ENCODE peak calls at places on chromosomes 2 and 18, in four cellular contexts. Y, H, E and S are unnamed samples. For H4K20me1, the result is how much of the 10 kb centered on the place peaks cover.

GRCh38 chr18:27985800-27986199 is 191.1 kb downstream of the CDH2 start:
- DNase-seq in E (no peak), H (no peak), Y (no peak), S (no peak)

GRCh38 chr2:209416913-209417312 is 6.9 kb upstream of the MAP2 start:
- DNase-seq in H (no peak), E (no peak), Y (no peak), S (no peak)

GRCh38 chr2:37454851-37455762 is 110.7 kb downstream of the QPCT start:
- DNase-seq in H (peak), E (no peak), Y (no peak), S (peak)

GRCh38 chr2:69946351-69947077 is 14.9 kb downstream of the ASPRV1 start:
- DNase-seq in E (no peak), Y (peak), H (peak), S (peak)

GRCh38 chr2:43044093-43044614 is 182.3 kb downstream of the ZFP36L2 start:
- DNase-seq in Y (no peak), E (no peak), H (no peak), S (no peak)

GRCh38 chr2:95122197-95122551 is 566 bp upstream of the MRPS5 start:
- DNase-seq in H (no peak), E (peak), Y (no peak), S (no peak)

GRCh38 chr2:97011977-97012569 is 25.7 kb upstream of the FAM178B start:
- DNase-seq in H (peak), E (peak), Y (peak), S (peak)

GRCh38 chr18:56756971-56757370 is 105.8 kb downstream of the WDR7 start:
- DNase-seq in Y (no peak), H (no peak), E (no peak), S (no peak)

DNA sequence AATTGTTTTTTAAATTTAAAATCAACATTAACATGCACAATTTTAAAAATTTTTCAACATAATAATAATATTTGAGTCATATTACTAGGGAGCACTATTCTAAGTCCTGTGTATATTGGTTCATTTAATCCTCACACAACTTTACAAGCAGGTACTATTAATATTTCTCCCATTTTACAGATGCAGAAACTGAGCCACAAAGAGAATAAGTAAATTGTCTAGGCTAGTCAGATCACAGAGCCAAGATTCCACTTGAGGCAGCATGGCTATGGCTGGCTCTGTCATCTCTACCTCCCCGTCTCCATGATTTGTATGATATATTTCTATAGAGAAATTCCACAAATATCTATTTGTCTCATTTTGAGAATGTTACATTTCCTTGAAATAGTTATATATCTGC is 15.1 kb downstream of the CCNT2 start:
- DNase-seq in E (no peak), H (no peak), Y (no peak), S (no peak)
- H4K20me1 ChIP-seq in E (half or more), H (under half), Y (under half), S (under half)

GRCh38 chr2:105752691-105753090 is 8.0 kb downstream of the NCK2 start:
- DNase-seq in H (no peak), Y (no peak), E (no peak), S (no peak)
- H4K20me1 ChIP-seq in H (under half), Y (under half), E (under half), S (under half)

DNA sequence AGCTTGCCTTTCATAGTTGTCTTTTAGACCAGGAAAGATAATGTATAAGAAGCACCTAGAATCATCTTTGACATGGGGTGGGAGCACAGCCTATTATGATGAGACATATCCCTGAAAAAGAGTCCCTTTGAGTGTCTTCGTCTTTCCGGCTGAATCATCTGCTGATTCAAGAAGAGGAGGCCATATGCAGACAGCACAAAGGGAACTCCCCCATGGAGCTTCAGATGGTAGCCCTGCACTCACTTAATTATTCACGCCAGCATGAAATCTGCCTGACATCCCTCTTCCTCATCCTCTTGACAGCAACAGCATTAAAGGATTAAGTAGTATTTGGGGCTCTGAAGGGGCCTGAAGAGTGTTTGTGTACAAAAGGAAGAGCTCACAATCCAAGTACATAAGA is 88.9 kb downstream of the AFF3 start:
- DNase-seq in H (no peak), E (no peak), Y (no peak), S (no peak)
- H4K20me1 ChIP-seq in H (under half), E (under half), Y (under half), S (under half)

DNA sequence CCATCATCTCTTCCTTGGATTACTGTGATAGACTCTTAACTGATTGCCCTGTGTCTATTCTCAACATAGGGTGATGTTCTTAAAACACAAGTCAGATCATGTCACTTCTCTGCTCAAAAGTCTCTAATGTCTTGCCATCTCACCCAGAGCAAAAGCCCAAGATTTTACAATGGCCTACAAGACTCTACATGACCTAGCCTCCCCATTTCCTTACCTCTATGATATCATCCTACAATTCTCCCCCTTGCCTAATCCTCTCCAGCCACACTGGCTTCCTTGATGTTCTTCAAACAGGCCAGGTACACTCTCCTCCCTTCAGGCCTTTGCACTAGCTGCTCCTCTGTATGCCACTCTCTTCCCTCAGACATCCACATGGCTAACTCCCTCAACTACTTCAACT is 55.1 kb downstream of the ROCK1 start:
- DNase-seq in H (no peak), E (no peak), Y (no peak), S (no peak)
- H4K20me1 ChIP-seq in H (under half), E (under half), Y (under half), S (under half)